ENCODE peak calls at places on chromosomes 16 and 17, in ten cellular contexts. L, A, H, F, G, X, Y, R, E and T are unnamed samples.

GRCh38 chr17:78787444-78787843 is 5.4 kb upstream of the CYTH1 start:
- DNase-seq in L (no peak), A (no peak), H (no peak), F (peak; percentile 70), G (no peak), X (no peak), Y (no peak), R (no peak), E (no peak), T (no peak)

GRCh38 chr17:80034977-80035686 is 540 bp downstream of the TBC1D16 start:
- DNase-seq in L (no peak), A (no peak), H (peak; percentile 23), F (peak; percentile 22), G (no peak), X (no peak), Y (no peak), R (no peak), E (peak; percentile 41), T (peak; percentile 44)

GRCh38 chr16:72474511-72475123 is 302.7 kb upstream of the PMFBP1 start:
- DNase-seq in L (peak; percentile 56), A (peak; percentile 16), H (no peak), F (no peak), G (no peak), X (no peak), Y (no peak), R (no peak), E (no peak), T (no peak)

GRCh38 chr16:11327277-11328171 is 17.7 kb upstream of the RMI2 start:
- DNase-seq in L (no peak), A (no peak), H (no peak), F (peak; percentile 90), G (no peak), X (no peak), Y (no peak), R (no peak), E (peak; percentile 64), T (peak; percentile 40)

GRCh38 chr16:1984347-1985225 is 593 bp downstream of the GFER start:
- DNase-seq in L (no peak), A (no peak), H (no peak), F (no peak), G (no peak), X (no peak), Y (no peak), R (no peak), E (peak; percentile 52), T (peak; percentile 67)

GRCh38 chr16:49277386-49277742 is 4.3 kb downstream of the CBLN1 start:
- DNase-seq in L (no peak), A (no peak), H (no peak), F (no peak), G (no peak), X (no peak), Y (no peak), R (no peak), E (peak; percentile 20), T (no peak)

GRCh38 chr17:7389924-7390910 is 4.1 kb downstream of the PLSCR3 start:
- DNase-seq in L (no peak), A (no peak), H (no peak), F (no peak), G (no peak), X (no peak), Y (no peak), R (no peak), E (no peak), T (no peak)

GRCh38 chr17:12519956-12520594 is 145.6 kb upstream of the MYOCD start:
- DNase-seq in L (no peak), A (no peak), H (no peak), F (no peak), G (no peak), X (no peak), Y (no peak), R (no peak), E (no peak), T (no peak)

GRCh38 chr17:71052971-71053370 is 883.6 kb downstream of the KCNJ2 start:
- DNase-seq in L (no peak), A (no peak), H (no peak), F (no peak), G (peak; percentile 11), X (no peak), Y (no peak), R (no peak), E (no peak), T (no peak)

GRCh38 chr17:45574376-45574775 is 83.9 kb upstream of the PLEKHM1 start:
- DNase-seq in L (no peak), A (peak; percentile 56), H (no peak), F (no peak), G (no peak), X (no peak), Y (no peak), R (no peak), E (no peak), T (peak; percentile 40)

GRCh38 chr17:69466905-69467630 is 52.6 kb downstream of the MAP2K6 start:
- DNase-seq in L (no peak), A (no peak), H (no peak), F (no peak), G (no peak), X (peak; percentile 84), Y (no peak), R (no peak), E (peak; percentile 76), T (no peak)

GRCh38 chr16:57689772-57690558 is 4.6 kb upstream of the DRC7 start:
- DNase-seq in L (peak; percentile 60), A (no peak), H (no peak), F (peak; percentile 80), G (no peak), X (no peak), Y (no peak), R (peak; percentile 3), E (peak; percentile 75), T (no peak)

GRCh38 chr17:80990921-80991644 is 558 bp upstream of the CHMP6 start:
- DNase-seq in L (no peak), A (no peak), H (no peak), F (no peak), G (no peak), X (no peak), Y (no peak), R (no peak), E (no peak), T (no peak)

GRCh38 chr16:10612649-10613179 is 32.3 kb upstream of the EMP2 start:
- DNase-seq in L (no peak), A (no peak), H (no peak), F (no peak), G (no peak), X (peak; percentile 44), Y (no peak), R (no peak), E (no peak), T (no peak)

GRCh38 chr17:80260791-80261158 is at the start of gene RNF213:
- DNase-seq in L (no peak), A (no peak), H (no peak), F (peak; percentile 70), G (no peak), X (peak; percentile 52), Y (no peak), R (no peak), E (no peak), T (peak; percentile 47)

GRCh38 chr16:22189473-22190168 is 16.5 kb upstream of the EEF2K start:
- DNase-seq in L (no peak), A (no peak), H (peak; percentile 74), F (peak; percentile 74), G (no peak), X (peak; percentile 74), Y (peak; percentile 73), R (peak; percentile 59), E (no peak), T (no peak)

GRCh38 chr17:28347261-28347891 is 10.0 kb downstream of the POLDIP2 start:
- DNase-seq in L (peak; percentile 89), A (peak; percentile 75), H (no peak), F (no peak), G (no peak), X (no peak), Y (no peak), R (no peak), E (no peak), T (no peak)

GRCh38 chr16:30748634-30749445 is 615 bp downstream of the PHKG2 start:
- DNase-seq in L (no peak), A (no peak), H (no peak), F (peak; percentile 65), G (no peak), X (peak; percentile 49), Y (no peak), R (no peak), E (peak; percentile 34), T (peak; percentile 62)

GRCh38 chr17:58399974-58400373 is 17.4 kb downstream of the RNF43 start:
- DNase-seq in L (no peak), A (no peak), H (no peak), F (no peak), G (no peak), X (no peak), Y (no peak), R (no peak), E (no peak), T (no peak)

GRCh38 chr17:83176272-83176955 is 97.0 kb downstream of the METRNL start:
- DNase-seq in L (no peak), A (no peak), H (no peak), F (peak; percentile 15), G (no peak), X (no peak), Y (peak; percentile 44), R (no peak), E (no peak), T (no peak)

GRCh38 chr17:78130439-78131101 is at the start of gene TMC8:
- DNase-seq in L (no peak), A (no peak), H (no peak), F (peak; percentile 91), G (no peak), X (no peak), Y (no peak), R (no peak), E (no peak), T (peak; percentile 95)

GRCh38 chr17:18185832-18186231 is 2.2 kb downstream of the ALKBH5 start:
- DNase-seq in L (no peak), A (no peak), H (no peak), F (peak; percentile 70), G (no peak), X (no peak), Y (no peak), R (no peak), E (no peak), T (peak; percentile 47)

GRCh38 chr17:7548585-7549400 is at the start of gene TNFSF12:
- DNase-seq in L (no peak), A (no peak), H (peak; percentile 44), F (no peak), G (peak; percentile 58), X (no peak), Y (no peak), R (peak; percentile 21), E (peak; percentile 55), T (no peak)

GRCh38 chr17:4530799-4531730 is 24.1 kb downstream of the MYBBP1A start:
- DNase-seq in L (no peak), A (no peak), H (no peak), F (no peak), G (no peak), X (no peak), Y (no peak), R (no peak), E (no peak), T (peak; percentile 45)

GRCh38 chr16:89020925-89021595 is 44.1 kb upstream of the CBFA2T3 start:
- DNase-seq in L (no peak), A (no peak), H (no peak), F (no peak), G (no peak), X (no peak), Y (no peak), R (no peak), E (no peak), T (no peak)

GRCh38 chr16:83622010-83622409 is 185.8 kb upstream of the HSBP1 start:
- DNase-seq in L (no peak), A (no peak), H (no peak), F (no peak), G (no peak), X (no peak), Y (no peak), R (no peak), E (no peak), T (no peak)

GRCh38 chr17:79904865-79905264 is 65.6 kb upstream of the CBX4 start:
- DNase-seq in L (no peak), A (no peak), H (no peak), F (no peak), G (no peak), X (no peak), Y (no peak), R (no peak), E (no peak), T (no peak)

GRCh38 chr16:4371481-4372314 is at the start of gene VASN:
- DNase-seq in L (peak; percentile 59), A (no peak), H (peak; percentile 61), F (peak; percentile 30), G (peak; percentile 82), X (no peak), Y (peak; percentile 89), R (peak; percentile 65), E (peak; percentile 86), T (peak; percentile 87)